ENCODE peak calls at places on chromosomes 13 and 19, in seven cellular contexts. U is transverse colon, L is A549, M is HepG2, W is stomach, S is K562, A is esophagus muscularis mucosa. P is an unnamed sample.

GRCh38 chr19:30718014-30718413 is 345.8 kb downstream of the ZNF536 start:
- DNase-seq in U (no peak), L (no peak), M (no peak), W (no peak), S (no peak), A (no peak), P (no peak)

GRCh38 chr19:5028229-5028886 is 59.4 kb downstream of the KDM4B start:
- DNase-seq in U (no peak), L (no peak), M (no peak), W (no peak), S (no peak), A (no peak), P (no peak)

GRCh38 chr13:38905861-38906260 is 84.8 kb downstream of the STOML3 start:
- DNase-seq in U (no peak), L (no peak), M (no peak), W (no peak), S (no peak), A (no peak), P (no peak)

GRCh38 chr19:16509141-16510061 is 13.2 kb downstream of the C19orf44 start:
- DNase-seq in U (no peak), L (no peak), M (no peak), W (no peak), S (no peak), A (no peak), P (peak; percentile 71)

GRCh38 chr19:29576761-29577661 is 29.1 kb upstream of the POP4 start:
- DNase-seq in U (no peak), L (no peak), M (no peak), W (no peak), S (no peak), A (no peak), P (no peak)

GRCh38 chr13:36219883-36220282 is 5.5 kb upstream of the SOHLH2 start:
- DNase-seq in U (no peak), L (no peak), M (no peak), W (no peak), S (no peak), A (no peak), P (no peak)

GRCh38 chr13:59356607-59357006 is 807.1 kb downstream of the DIAPH3 start:
- DNase-seq in U (peak; percentile 18), L (no peak), M (no peak), W (no peak), S (peak; percentile 18), A (no peak), P (peak; percentile 16)

GRCh38 chr13:20993661-20994440 is 67.5 kb downstream of the LATS2 start:
- DNase-seq in U (no peak), L (no peak), M (no peak), W (no peak), S (peak; percentile 73), A (no peak), P (no peak)

GRCh38 chr13:59086147-59086546 is 1077.6 kb downstream of the DIAPH3 start:
- DNase-seq in U (no peak), L (no peak), M (no peak), W (no peak), S (no peak), A (no peak), P (no peak)

GRCh38 chr13:92574499-92574898 is 652.1 kb upstream of the GPC6 start:
- DNase-seq in U (no peak), L (no peak), M (no peak), W (no peak), S (no peak), A (no peak), P (no peak)

GRCh38 chr19:30450101-30450500 is 77.9 kb downstream of the ZNF536 start:
- DNase-seq in U (peak; percentile 17), L (no peak), M (no peak), W (no peak), S (no peak), A (no peak), P (no peak)

GRCh38 chr13:101544979-101545378 is 92.5 kb downstream of the ITGBL1 start:
- DNase-seq in U (no peak), L (no peak), M (no peak), W (no peak), S (no peak), A (no peak), P (no peak)

GRCh38 chr13:61778531-61778930 is 362.9 kb upstream of the PCDH20 start:
- DNase-seq in U (no peak), L (no peak), M (no peak), W (no peak), S (no peak), A (no peak), P (no peak)

GRCh38 chr19:33291623-33292534 is 10.5 kb downstream of the CEBPA start:
- DNase-seq in U (peak; percentile 75), L (no peak), M (no peak), W (no peak), S (no peak), A (no peak), P (no peak)

GRCh38 chr19:43519436-43520088 is 7.4 kb downstream of the ETHE1 start:
- DNase-seq in U (peak; percentile 82), L (peak; percentile 81), M (peak; percentile 72), W (peak; percentile 84), S (peak; percentile 89), A (no peak), P (peak; percentile 55)

GRCh38 chr13:61417171-61417570 is 1.5 kb upstream of the PCDH20 start:
- DNase-seq in U (no peak), L (no peak), M (no peak), W (no peak), S (no peak), A (no peak), P (no peak)

GRCh38 chr13:28636677-28637317 is 22.1 kb upstream of the POMP start:
- DNase-seq in U (peak; percentile 65), L (peak; percentile 22), M (peak; percentile 58), W (peak; percentile 52), S (peak; percentile 75), A (no peak), P (no peak)

GRCh38 chr19:1455336-1456120 is 5.6 kb downstream of the APC2 start:
- DNase-seq in U (peak; percentile 83), L (peak; percentile 56), M (peak; percentile 76), W (peak; percentile 67), S (peak; percentile 92), A (no peak), P (no peak)

GRCh38 chr19:47729799-47730520 is 15.4 kb upstream of the NOP53 start:
- DNase-seq in U (peak; percentile 39), L (peak; percentile 87), M (peak; percentile 57), W (peak; percentile 81), S (peak; percentile 98), A (no peak), P (peak; percentile 63)

GRCh38 chr13:109251958-109252357 is 534.4 kb downstream of the IRS2 start:
- DNase-seq in U (no peak), L (no peak), M (no peak), W (no peak), S (no peak), A (no peak), P (no peak)

GRCh38 chr13:35164324-35164932 is 222.4 kb downstream of the NBEA start:
- DNase-seq in U (no peak), L (peak; percentile 2), M (peak; percentile 20), W (no peak), S (peak; percentile 12), A (no peak), P (no peak)

GRCh38 chr19:805600-806550 is 8.6 kb downstream of the PTBP1 start:
- DNase-seq in U (no peak), L (no peak), M (no peak), W (no peak), S (no peak), A (no peak), P (no peak)

GRCh38 chr13:113739527-113740285 is 19.3 kb upstream of the TMEM255B start:
- DNase-seq in U (no peak), L (no peak), M (no peak), W (no peak), S (no peak), A (no peak), P (no peak)

GRCh38 chr19:44602071-44602470 is 11.3 kb upstream of the IGSF23 start:
- DNase-seq in U (peak; percentile 67), L (no peak), M (no peak), W (peak; percentile 78), S (no peak), A (no peak), P (no peak)

GRCh38 chr19:58572818-58573657 is at the start of gene MZF1:
- DNase-seq in U (peak; percentile 100), L (peak; percentile 100), M (peak; percentile 99), W (peak; percentile 100), S (peak; percentile 100), A (peak; percentile 100), P (peak; percentile 99)

GRCh38 chr19:46265217-46265828 is 31.5 kb upstream of the HIF3A start:
- DNase-seq in U (peak; percentile 54), L (peak; percentile 91), M (peak; percentile 70), W (peak; percentile 74), S (peak; percentile 83), A (peak; percentile 96), P (peak; percentile 51)

GRCh38 chr19:53365134-53365898 is at the start of gene ZNF525:
- DNase-seq in U (peak; percentile 95), L (no peak), M (peak; percentile 71), W (peak; percentile 97), S (peak; percentile 83), A (peak; percentile 97), P (peak; percentile 82)

GRCh38 chr19:6074709-6075403 is 35.4 kb downstream of the RFX2 start:
- DNase-seq in U (no peak), L (no peak), M (no peak), W (no peak), S (peak; percentile 24), A (peak; percentile 64), P (no peak)

GRCh38 chr19:29478578-29479565 is 46.9 kb upstream of the VSTM2B start:
- DNase-seq in U (no peak), L (peak; percentile 55), M (peak; percentile 13), W (no peak), S (peak; percentile 56), A (peak; percentile 57), P (no peak)

GRCh38 chr19:41876847-41877489 is at the start of gene CD79A:
- DNase-seq in U (peak; percentile 67), L (no peak), M (no peak), W (no peak), S (no peak), A (no peak), P (no peak)
- H3K4me1 ChIP-seq in U (no peaks in the 10 kb centered on the region), L (peaks cover 10% of the 10 kb centered on the region), M (peaks cover 28% of the 10 kb centered on the region), W (no peaks in the 10 kb centered on the region), S (peaks cover 50% of the 10 kb centered on the region), A (peaks cover 9% of the 10 kb centered on the region), P (no peaks in the 10 kb centered on the region)

GRCh38 chr13:90008707-90009149 is 1338.8 kb upstream of the MIR17HG start:
- DNase-seq in U (no peak), L (no peak), M (no peak), W (no peak), S (no peak), A (no peak), P (no peak)
- TF ChIP-seq EP300 in U (no peak), L (no peak), M (no peak), W (no peak), S (no peak), A (no peak), P (no peak)

GRCh38 chr19:56671613-56671994 is at the start of gene ZNF835:
- DNase-seq in U (peak; percentile 87), L (no peak), M (no peak), W (peak; percentile 76), S (peak; percentile 4), A (peak; percentile 97), P (peak; percentile 85)
- TF ChIP-seq POLR2A in U (peak; percentile 17), L (no peak), M (no peak), W (no peak), S (no peak), A (no peak), P (no peak)

GRCh38 chr19:35140207-35140897 is 1.7 kb downstream of the FXYD1 start:
- DNase-seq in U (no peak), L (no peak), M (no peak), W (no peak), S (no peak), A (no peak), P (no peak)
- H3K4me1 ChIP-seq in U (peaks cover 15% of the 10 kb centered on the region), L (peaks cover 50% of the 10 kb centered on the region), M (peaks cover 55% of the 10 kb centered on the region), W (peaks cover 31% of the 10 kb centered on the region), S (peaks cover 60% of the 10 kb centered on the region), A (peaks cover 73% of the 10 kb centered on the region), P (peaks cover 81% of the 10 kb centered on the region)

P was measured in tibial nerve.